ENCODE peak calls at places on chromosome 10, in ten cellular contexts. H is PC-3, S is neural progenitor cell, K is GM12878, R is K562, Y is HCT116, I is endodermal cell, W is neuronal stem cell, N is HepG2, Q is Karpas-422. X is an unnamed sample.

GRCh38 chr10:117240730-117241529 is at the start of gene SLC18A2:
- DNase-seq in I (peak; percentile 77), K (no peak), H (no peak), N (no peak), W (no peak), S (peak; percentile 78), Q (no peak), Y (no peak), R (no peak), X (peak; percentile 55)

GRCh38 chr10:71241114-71241898 is 28.9 kb downstream of the UNC5B start:
- DNase-seq in K (no peak), S (no peak), W (no peak), R (no peak), Q (no peak), H (no peak), Y (no peak), N (no peak), I (no peak), X (peak; percentile 53)

GRCh38 chr10:133388973-133389818 is 4.8 kb upstream of the MTG1 start:
- DNase-seq in H (no peak), R (peak; percentile 19), W (no peak), S (no peak), Q (peak; percentile 97), I (no peak), Y (no peak), N (no peak), K (peak; percentile 99), X (peak; percentile 71)

GRCh38 chr10:118255355-118255754 is 86.8 kb downstream of the FAM204A start:
- DNase-seq in I (no peak), W (no peak), S (no peak), Y (no peak), N (no peak), H (no peak), K (no peak), Q (no peak), R (no peak), X (no peak)

GRCh38 chr10:66804911-66805310 is 120.9 kb upstream of the LRRTM3 start:
- DNase-seq in Q (no peak), I (no peak), R (no peak), H (no peak), Y (no peak), N (no peak), S (no peak), W (no peak), K (no peak), X (no peak)

GRCh38 chr10:92729886-92730285 is 40.1 kb downstream of the HHEX start:
- DNase-seq in R (no peak), Y (no peak), K (peak; percentile 35), S (no peak), W (no peak), I (no peak), Q (peak; percentile 80), H (no peak), N (no peak), X (no peak)

GRCh38 chr10:44673245-44673999 is 237.7 kb upstream of the TMEM72 start:
- DNase-seq in I (no peak), R (no peak), W (no peak), S (no peak), N (peak; percentile 6), Q (no peak), H (no peak), K (no peak), Y (no peak), X (peak; percentile 59)

GRCh38 chr10:13633689-13634088 is 46.9 kb downstream of the PRPF18 start:
- DNase-seq in N (no peak), H (no peak), S (peak; percentile 55), R (no peak), K (no peak), Y (no peak), Q (no peak), I (no peak), W (no peak), X (no peak)

GRCh38 chr10:5566606-5567005 is 41.8 kb downstream of the CALML3 start:
- DNase-seq in N (no peak), I (no peak), Y (no peak), R (no peak), K (no peak), W (no peak), Q (no peak), H (peak; percentile 63), S (no peak), X (no peak)

GRCh38 chr10:116688241-116688711 is 54.1 kb downstream of the HSPA12A start:
- DNase-seq in Y (no peak), R (no peak), W (no peak), S (no peak), N (no peak), Q (no peak), I (peak; percentile 76), K (no peak), H (peak; percentile 6), X (no peak)

GRCh38 chr10:122878799-122879338 is 512 bp downstream of the FAM24B start:
- DNase-seq in K (no peak), Q (peak; percentile 50), I (no peak), N (peak; percentile 25), S (no peak), R (no peak), H (peak; percentile 19), W (no peak), Y (no peak), X (no peak)

GRCh38 chr10:90602815-90603600 is 254.8 kb downstream of the HTR7 start:
- DNase-seq in Q (no peak), I (no peak), H (peak; percentile 40), N (no peak), W (no peak), K (no peak), R (no peak), Y (no peak), S (no peak), X (no peak)

GRCh38 chr10:7622969-7623368 is 43.8 kb downstream of the ITIH5 start:
- DNase-seq in R (peak; percentile 10), S (peak; percentile 60), N (no peak), I (peak; percentile 87), W (peak; percentile 2), Q (peak; percentile 46), H (no peak), Y (no peak), K (no peak), X (no peak)

GRCh38 chr10:77841711-77842375 is 84.7 kb downstream of the DLG5 start:
- DNase-seq in N (no peak), R (no peak), Q (no peak), Y (no peak), I (no peak), W (no peak), K (no peak), S (no peak), H (no peak), X (peak; percentile 65)

GRCh38 chr10:79195091-79195923 is 126.5 kb downstream of the ZMIZ1 start:
- DNase-seq in Y (peak; percentile 52), N (peak; percentile 71), Q (peak; percentile 94), I (peak; percentile 96), S (peak; percentile 97), H (peak; percentile 100), R (peak; percentile 89), K (no peak), W (peak; percentile 86), X (peak; percentile 94)
- H3K9ac ChIP-seq in Y (no peak overlapping the region), N (no peak overlapping the region), Q (peak overlapping the region; percentile 45), I (no peak overlapping the region), S (no peak overlapping the region), H (peak overlapping the region; percentile 1), R (no peak overlapping the region), K (no peak overlapping the region), W (no peak overlapping the region), X (peak overlapping the region; percentile 12)

GRCh38 chr10:58817499-58817898 is 304.8 kb downstream of the BICC1 start:
- DNase-seq in H (no peak), Q (no peak), I (no peak), S (no peak), K (no peak), N (peak; percentile 85), Y (no peak), R (no peak), W (no peak), X (no peak)
- H3K9ac ChIP-seq in H (no peak overlapping the region), Q (no peak overlapping the region), I (no peak overlapping the region), S (no peak overlapping the region), K (no peak overlapping the region), N (no peak overlapping the region), Y (no peak overlapping the region), R (no peak overlapping the region), W (no peak overlapping the region), X (no peak overlapping the region)

DNA sequence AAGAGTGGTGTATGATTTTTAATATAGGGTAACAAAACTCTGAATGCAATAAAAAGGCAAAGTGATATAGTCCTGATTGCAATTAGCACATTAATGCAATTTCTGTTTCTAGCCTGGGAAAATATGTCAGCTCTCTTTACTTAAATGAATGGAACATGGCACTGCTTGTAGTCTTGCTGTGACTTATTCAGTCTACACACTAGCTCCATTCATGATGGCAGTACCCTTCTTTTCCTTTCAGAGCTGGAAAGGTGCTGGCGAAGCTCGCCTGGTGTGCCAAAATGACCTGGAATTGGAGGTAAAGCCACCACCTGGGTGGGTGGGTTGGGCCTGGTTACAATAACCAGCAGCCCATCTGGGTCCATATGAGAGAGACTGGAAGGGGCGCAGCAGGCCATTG is 85.3 kb downstream of the ZNF365 start:
- DNase-seq in I (no peak), H (no peak), R (no peak), Q (no peak), N (no peak), W (no peak), S (no peak), Y (no peak), K (no peak), X (no peak)
- H3K9ac ChIP-seq in I (no peak overlapping the region), H (no peak overlapping the region), R (no peak overlapping the region), Q (no peak overlapping the region), N (no peak overlapping the region), W (no peak overlapping the region), S (no peak overlapping the region), Y (no peak overlapping the region), K (no peak overlapping the region), X (no peak overlapping the region)

GRCh38 chr10:63521389-63522128 is at the start of gene REEP3:
- DNase-seq in Q (peak; percentile 71), R (peak; percentile 87), I (peak; percentile 91), H (peak; percentile 94), N (peak; percentile 46), S (peak; percentile 95), K (no peak), Y (no peak), W (peak; percentile 79), X (peak; percentile 90)

GRCh38 chr10:63515002-63515763 is 6.0 kb upstream of the REEP3 start:
- DNase-seq in N (no peak), Y (no peak), H (peak; percentile 89), K (no peak), S (peak; percentile 37), I (peak; percentile 73), R (no peak), W (no peak), Q (no peak), X (no peak)

GRCh38 chr10:63518690-63519288 is 2.4 kb upstream of the REEP3 start:
- DNase-seq in W (no peak), K (no peak), H (no peak), R (no peak), Q (no peak), I (no peak), S (no peak), Y (no peak), N (no peak), X (no peak)

GRCh38 chr10:63520463-63521388 is 475 bp upstream of the REEP3 start:
- DNase-seq in R (peak; percentile 92), K (no peak), H (peak; percentile 95), I (peak; percentile 86), S (peak; percentile 90), N (peak; percentile 51), W (peak; percentile 57), Q (no peak), Y (peak; percentile 48), X (peak; percentile 87)

DNA sequence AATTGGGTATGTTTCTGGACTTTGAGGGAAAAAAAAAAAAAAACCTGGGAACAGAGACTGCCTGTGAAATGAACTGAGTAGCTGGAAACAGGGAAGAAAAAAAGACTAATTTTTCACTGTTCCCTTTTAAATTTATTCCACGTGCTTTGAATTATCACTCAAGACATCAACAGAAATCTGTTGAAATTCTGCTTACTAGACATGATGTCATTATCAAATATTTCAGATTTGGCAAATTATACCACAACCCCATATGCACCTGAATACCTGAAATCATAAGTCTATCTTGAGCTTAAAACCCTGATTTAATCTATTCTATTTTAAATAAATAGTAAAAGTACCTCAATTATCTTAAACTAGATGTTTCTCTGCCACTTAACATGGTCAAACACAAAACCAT is 5.0 kb upstream of the REEP3 start:
- DNase-seq in W (no peak), H (no peak), R (no peak), N (no peak), Q (no peak), K (no peak), Y (no peak), I (no peak), S (no peak), X (no peak)
- H3K9ac ChIP-seq in W (no peak overlapping the region), H (peak overlapping the region; percentile 1), R (no peak overlapping the region), N (no peak overlapping the region), Q (no peak overlapping the region), K (no peak overlapping the region), Y (no peak overlapping the region), I (no peak overlapping the region), S (no peak overlapping the region), X (no peak overlapping the region)

X was measured in kidney.